ENCODE peak calls at places on chromosomes 11 and 22, in eight cellular contexts. R, T, Y, F, Q, U, N and W are unnamed samples.

GRCh38 chr22:49368976-49369725 is 458.5 kb downstream of the BRD1 start:
- DNase-seq in F (no peak), N (no peak), T (no peak), U (peak; percentile 63), Y (no peak), R (no peak), Q (no peak), W (no peak)

GRCh38 chr11:117885777-117886176 is 9.3 kb upstream of the FXYD6 start:
- DNase-seq in R (peak; percentile 59), F (no peak), Q (no peak), N (no peak), T (no peak), Y (no peak), U (peak; percentile 94), W (no peak)

GRCh38 chr11:61007971-61008896 is 36.8 kb downstream of the CD6 start:
- DNase-seq in Y (no peak), U (no peak), T (no peak), R (no peak), Q (peak; percentile 42), N (no peak), F (no peak), W (peak; percentile 81)

GRCh38 chr22:27195104-27195503 is 537.7 kb downstream of the MIAT start:
- DNase-seq in R (no peak), Y (no peak), U (peak; percentile 88), Q (no peak), N (no peak), F (no peak), T (no peak), W (peak; percentile 1)

GRCh38 chr22:42905702-42906183 is 48.7 kb upstream of the ARFGAP3 start:
- DNase-seq in T (no peak), Y (peak; percentile 27), N (no peak), R (no peak), U (no peak), F (no peak), Q (no peak), W (peak; percentile 28)

GRCh38 chr11:10730151-10730550 is 20.9 kb upstream of the CTR9 start:
- DNase-seq in N (no peak), Q (no peak), Y (no peak), F (no peak), R (no peak), T (no peak), U (no peak), W (no peak)

GRCh38 chr22:42001127-42001526 is 2.5 kb downstream of the WBP2NL start:
- DNase-seq in Y (peak; percentile 12), N (no peak), F (no peak), Q (no peak), T (no peak), R (no peak), U (no peak), W (no peak)

GRCh38 chr11:72962717-72963116 is 148.5 kb downstream of the ATG16L2 start:
- DNase-seq in T (no peak), F (no peak), R (no peak), Y (no peak), N (no peak), Q (no peak), U (no peak), W (no peak)

GRCh38 chr22:36862251-36863242 is 1.7 kb downstream of the NCF4 start:
- DNase-seq in Q (no peak), N (no peak), F (no peak), Y (no peak), U (peak; percentile 74), T (no peak), R (no peak), W (no peak)

GRCh38 chr22:40485813-40486610 is 115.6 kb downstream of the SGSM3 start:
- DNase-seq in Y (peak; percentile 13), R (no peak), F (no peak), U (no peak), N (no peak), T (peak; percentile 59), Q (no peak), W (no peak)

GRCh38 chr11:72015511-72016061 is 16.9 kb downstream of the IL18BP start:
- DNase-seq in U (no peak), N (no peak), Q (no peak), R (peak; percentile 38), F (no peak), T (no peak), Y (peak; percentile 57), W (peak; percentile 50)